ENCODE peak calls at places on chromosomes 16 and 17, in ten cellular contexts. Y, H, C, E, M, L, O, U, V and A are unnamed samples.

GRCh38 chr17:30376621-30377452 is 1.9 kb upstream of the CPD start:
- DNase-seq in C (peak; percentile 69), U (no peak), L (no peak), E (peak; percentile 38), M (no peak), H (no peak), Y (peak; percentile 40), V (peak; percentile 88), O (peak; percentile 45), A (no peak)

GRCh38 chr16:47492428-47493357 is 31.6 kb downstream of the PHKB start:
- DNase-seq in Y (peak; percentile 76), U (peak; percentile 83), H (peak; percentile 12), O (peak; percentile 11), E (peak; percentile 76), V (peak; percentile 92), C (peak; percentile 92), M (peak; percentile 75), L (peak; percentile 47), A (peak; percentile 68)

GRCh38 chr17:68255151-68255550 is 7.3 kb downstream of the AMZ2 start:
- DNase-seq in Y (no peak), H (no peak), M (no peak), C (no peak), V (no peak), E (no peak), U (no peak), O (no peak), L (no peak), A (no peak)

GRCh38 chr16:15451098-15451731 is 16.8 kb downstream of the BMERB1 start:
- DNase-seq in V (peak; percentile 49), H (no peak), U (no peak), C (no peak), O (no peak), L (no peak), E (no peak), Y (no peak), M (no peak), A (no peak)

GRCh38 chr17:66169839-66170238 is 22.1 kb downstream of the CEP112 start:
- DNase-seq in U (no peak), C (no peak), M (no peak), H (no peak), O (no peak), E (no peak), L (no peak), V (no peak), Y (no peak), A (no peak)

GRCh38 chr16:48361012-48361411 is 24.2 kb downstream of the SIAH1 start:
- DNase-seq in O (no peak), L (no peak), U (no peak), C (no peak), V (no peak), Y (no peak), E (no peak), M (no peak), H (no peak), A (no peak)

GRCh38 chr17:9256944-9257629 is 235.8 kb downstream of the NTN1 start:
- DNase-seq in U (no peak), C (no peak), L (no peak), V (no peak), M (no peak), H (no peak), E (no peak), Y (no peak), O (no peak), A (no peak)

GRCh38 chr16:13112639-13113038 is 211.2 kb downstream of the SHISA9 start:
- DNase-seq in M (no peak), C (no peak), O (no peak), H (no peak), V (no peak), U (no peak), E (no peak), Y (no peak), L (no peak), A (no peak)

GRCh38 chr17:66450008-66450856 is 147.8 kb downstream of the PRKCA start:
- DNase-seq in H (no peak), C (no peak), Y (no peak), L (no peak), M (no peak), V (peak; percentile 36), E (no peak), O (no peak), U (no peak), A (no peak)

GRCh38 chr17:34354637-34355036 is 1.6 kb upstream of the CCL13 start:
- DNase-seq in H (no peak), L (no peak), Y (no peak), U (no peak), C (no peak), E (no peak), V (no peak), O (no peak), M (no peak), A (no peak)

GRCh38 chr16:73066927-73067670 is 19.2 kb upstream of the ZFHX3 start:
- DNase-seq in Y (no peak), O (no peak), L (no peak), M (no peak), V (no peak), U (no peak), H (no peak), E (no peak), C (peak; percentile 35), A (no peak)

GRCh38 chr16:51374346-51374745 is 223.3 kb upstream of the SALL1 start:
- DNase-seq in H (no peak), M (no peak), L (no peak), O (no peak), V (no peak), Y (no peak), C (no peak), E (no peak), U (no peak), A (no peak)

GRCh38 chr17:17109896-17110295 is 67.6 kb downstream of the MPRIP start:
- DNase-seq in M (no peak), C (no peak), Y (no peak), H (no peak), O (no peak), U (peak; percentile 87), V (no peak), E (no peak), L (peak; percentile 65), A (no peak)

GRCh38 chr17:11943759-11944347 is 53.4 kb downstream of the ZNF18 start:
- DNase-seq in Y (no peak), E (no peak), C (no peak), M (no peak), L (no peak), O (peak; percentile 38), H (no peak), U (no peak), V (no peak), A (no peak)

GRCh38 chr17:16915752-16916556 is 56.0 kb downstream of the TNFRSF13B start:
- DNase-seq in U (peak; percentile 84), Y (peak; percentile 17), H (no peak), E (peak; percentile 79), C (peak; percentile 53), L (peak; percentile 67), O (no peak), V (peak; percentile 32), M (no peak), A (no peak)

DNA sequence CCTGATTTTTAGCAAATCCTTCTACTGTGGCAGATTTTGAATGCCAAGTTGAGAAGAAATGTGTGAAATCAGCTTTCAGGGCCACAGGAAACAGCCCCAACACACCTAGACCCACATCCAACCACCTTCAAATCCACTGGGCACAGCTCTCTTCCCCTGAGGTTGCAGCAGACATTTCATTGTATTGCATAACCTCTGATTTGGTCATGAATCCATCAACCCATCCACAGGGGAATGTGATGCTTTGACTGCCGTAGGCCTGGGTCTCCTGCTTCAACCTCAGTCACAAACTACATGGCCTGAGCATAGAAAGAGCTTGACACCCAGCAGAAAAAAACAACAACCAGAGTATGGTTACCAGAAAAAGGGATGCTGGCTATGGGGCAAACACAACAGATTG is 145.6 kb downstream of the GSG1L start:
- DNase-seq in E (no peak), O (no peak), Y (no peak), U (peak; percentile 4), M (no peak), C (no peak), V (no peak), L (no peak), H (no peak), A (no peak)
- TF ChIP-seq POLR2A in E (no peak), O (no peak), Y (no peak), U (no peak), M (no peak), C (no peak), V (no peak), L (no peak), H (no peak), A (no peak)

DNA sequence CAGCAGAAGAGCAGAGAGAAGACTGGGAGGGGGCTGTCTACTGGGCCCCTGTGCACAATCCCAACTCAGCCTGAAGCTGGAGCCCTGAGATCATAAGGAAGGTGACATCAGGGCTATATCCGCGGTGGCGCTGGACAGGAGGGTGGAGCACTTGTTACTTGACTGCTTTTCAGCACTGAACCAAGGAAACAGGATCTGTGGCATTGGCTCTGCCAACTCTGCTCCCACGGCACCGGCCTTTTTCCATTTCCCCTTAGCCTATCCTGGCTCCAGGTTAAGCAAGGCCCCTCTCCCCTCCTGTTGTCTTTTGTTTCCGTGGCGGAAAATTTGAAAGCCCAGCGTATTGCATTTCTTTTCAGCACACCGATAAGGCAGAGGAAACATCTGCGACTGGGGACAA is 125.0 kb upstream of the IRX3 start:
- DNase-seq in Y (no peak), C (peak; percentile 53), U (no peak), L (peak; percentile 56), M (peak; percentile 21), E (no peak), V (no peak), O (no peak), H (no peak), A (no peak)
- H3K27ac ChIP-seq in Y (no peak overlapping the region), C (no peak overlapping the region), U (no peak overlapping the region), L (no peak overlapping the region), M (no peak overlapping the region), E (no peak overlapping the region), V (no peak overlapping the region), O (no peak overlapping the region), H (no peak overlapping the region), A (no peak overlapping the region)

GRCh38 chr16:56609463-56609921 is 1.1 kb downstream of the MT2A start:
- DNase-seq in Y (peak; percentile 87), V (peak; percentile 75), C (peak; percentile 78), E (peak; percentile 86), H (peak; percentile 30), O (peak; percentile 72), L (peak; percentile 81), U (peak; percentile 84), M (peak; percentile 74), A (peak; percentile 80)
- TF ChIP-seq POLR2A in Y (no peak), V (no peak), C (no peak), E (no peak), H (no peak), O (peak; percentile 31), L (no peak), U (no peak), M (no peak), A (no peak)

DNA sequence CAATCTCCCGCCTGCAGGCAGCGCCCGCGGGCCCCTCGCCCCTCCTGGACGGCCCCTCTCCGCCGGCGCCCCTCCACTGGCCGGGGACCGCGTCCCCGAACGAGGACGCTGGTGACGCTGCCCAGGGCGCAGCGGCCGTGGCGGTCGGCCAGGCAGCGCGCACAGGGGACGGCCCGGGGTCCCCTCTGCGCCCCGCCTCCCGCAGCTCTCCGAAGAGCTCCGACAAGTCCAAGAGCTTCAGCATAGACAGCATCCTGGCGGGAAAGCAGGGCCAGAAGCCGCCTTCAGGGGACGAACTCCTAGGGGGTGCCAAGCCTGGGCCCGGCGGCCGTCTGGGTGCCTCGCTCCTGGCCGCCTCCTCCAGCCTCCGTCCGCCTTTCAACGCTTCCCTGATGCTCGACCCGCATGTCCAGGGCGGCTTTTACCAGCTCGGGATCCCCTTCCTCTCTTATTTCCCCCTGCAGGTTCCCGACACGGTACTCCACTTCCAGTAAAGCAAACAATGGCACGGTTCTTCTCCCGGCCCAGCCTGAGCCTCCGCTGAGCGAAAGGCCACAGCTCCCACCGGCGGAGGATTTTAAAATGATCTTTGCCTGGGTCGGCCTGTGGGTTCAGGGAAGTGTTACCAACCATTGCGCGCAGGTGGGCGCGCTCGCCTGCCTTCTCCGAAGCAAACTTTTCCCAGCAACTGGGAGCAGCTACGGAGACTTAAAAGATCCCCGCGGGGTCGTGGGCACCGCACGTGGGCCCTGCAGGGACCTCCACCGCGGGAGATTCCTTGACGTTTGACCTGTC is 1.1 kb downstream of the FOXL1 start:
- DNase-seq in L (no peak), C (no peak), E (no peak), U (no peak), H (no peak), V (no peak), O (no peak), M (no peak), Y (no peak), A (no peak)
- H3K27ac ChIP-seq in L (peak overlapping the region; percentile 68), C (peak overlapping the region; percentile 24), E (no peak overlapping the region), U (no peak overlapping the region), H (peak overlapping the region; percentile 68), V (no peak overlapping the region), O (no peak overlapping the region), M (peak overlapping the region; percentile 42), Y (no peak overlapping the region), A (peak overlapping the region; percentile 23)